ENCODE peak calls at places on chromosomes 5 and 9, in seven cellular contexts. One of them, this sample, is unnamed.

GRCh38 chr5:156121234-156121633 is 205.7 kb upstream of the SGCD start:
- DNase-seq in IMR-90: peak
- DNase-seq in SJCRH30: peak
- DNase-seq in AG09309: peak
- DNase-seq in CD8-positive, alpha-beta T cell: no peak
- DNase-seq in tibial artery: no peak
- DNase-seq in left ventricle myocardium inferior: no peak
- DNase-seq in this sample: no peak

GRCh38 chr5:42250-42649 is 49.7 kb upstream of the PLEKHG4B start:
- DNase-seq in SJCRH30: peak
- DNase-seq in left ventricle myocardium inferior: no peak
- DNase-seq in tibial artery: no peak
- DNase-seq in IMR-90: peak
- DNase-seq in CD8-positive, alpha-beta T cell: no peak
- DNase-seq in AG09309: no peak
- DNase-seq in this sample: no peak

GRCh38 chr9:75866273-75866871 is 24.1 kb upstream of the PCSK5 start:
- DNase-seq in tibial artery: peak
- DNase-seq in AG09309: no peak
- DNase-seq in left ventricle myocardium inferior: no peak
- DNase-seq in SJCRH30: peak
- DNase-seq in CD8-positive, alpha-beta T cell: peak
- DNase-seq in IMR-90: peak
- DNase-seq in this sample: no peak

GRCh38 chr9:14846871-14847311 is 63.3 kb downstream of the FREM1 start:
- DNase-seq in AG09309: no peak
- DNase-seq in CD8-positive, alpha-beta T cell: peak
- DNase-seq in IMR-90: peak
- DNase-seq in left ventricle myocardium inferior: peak
- DNase-seq in tibial artery: peak
- DNase-seq in SJCRH30: peak
- DNase-seq in this sample: no peak

GRCh38 chr5:109035470-109035869 is 287.8 kb downstream of the FER start:
- DNase-seq in SJCRH30: no peak
- DNase-seq in AG09309: no peak
- DNase-seq in left ventricle myocardium inferior: no peak
- DNase-seq in tibial artery: no peak
- DNase-seq in CD8-positive, alpha-beta T cell: no peak
- DNase-seq in IMR-90: peak
- DNase-seq in this sample: no peak

GRCh38 chr9:130973686-130974281 is 34.7 kb upstream of the FIBCD1 start:
- DNase-seq in tibial artery: no peak
- DNase-seq in CD8-positive, alpha-beta T cell: no peak
- DNase-seq in left ventricle myocardium inferior: no peak
- DNase-seq in SJCRH30: no peak
- DNase-seq in IMR-90: no peak
- DNase-seq in AG09309: no peak
- DNase-seq in this sample: no peak

GRCh38 chr5:43429706-43430105 is 17.5 kb upstream of the CCL28 start:
- DNase-seq in SJCRH30: no peak
- DNase-seq in left ventricle myocardium inferior: no peak
- DNase-seq in AG09309: no peak
- DNase-seq in tibial artery: no peak
- DNase-seq in CD8-positive, alpha-beta T cell: no peak
- DNase-seq in IMR-90: no peak
- DNase-seq in this sample: no peak

GRCh38 chr9:91130796-91131318 is 230.9 kb downstream of the AUH start:
- DNase-seq in IMR-90: peak
- DNase-seq in AG09309: no peak
- DNase-seq in tibial artery: no peak
- DNase-seq in left ventricle myocardium inferior: no peak
- DNase-seq in CD8-positive, alpha-beta T cell: no peak
- DNase-seq in SJCRH30: no peak
- DNase-seq in this sample: no peak

GRCh38 chr5:88203977-88204735 is 64.5 kb downstream of the TMEM161B start:
- DNase-seq in tibial artery: no peak
- DNase-seq in IMR-90: peak
- DNase-seq in CD8-positive, alpha-beta T cell: peak
- DNase-seq in SJCRH30: no peak
- DNase-seq in left ventricle myocardium inferior: no peak
- DNase-seq in AG09309: no peak
- DNase-seq in this sample: no peak

GRCh38 chr9:4684820-4685219 is 5.5 kb downstream of the CDC37L1 start:
- DNase-seq in tibial artery: no peak
- DNase-seq in AG09309: no peak
- DNase-seq in IMR-90: no peak
- DNase-seq in left ventricle myocardium inferior: no peak
- DNase-seq in SJCRH30: no peak
- DNase-seq in CD8-positive, alpha-beta T cell: no peak
- DNase-seq in this sample: no peak
- H3K4me3 ChIP-seq in tibial artery: no peak
- H3K4me3 ChIP-seq in AG09309: no peak
- H3K4me3 ChIP-seq in IMR-90: no peak
- H3K4me3 ChIP-seq in left ventricle myocardium inferior: no peak
- H3K4me3 ChIP-seq in SJCRH30: no peak
- H3K4me3 ChIP-seq in CD8-positive, alpha-beta T cell: no peak
- H3K4me3 ChIP-seq in this sample: no peak

GRCh38 chr5:139344177-139344576 is 2.5 kb downstream of the PAIP2 start:
- DNase-seq in tibial artery: no peak
- DNase-seq in IMR-90: no peak
- DNase-seq in left ventricle myocardium inferior: no peak
- DNase-seq in CD8-positive, alpha-beta T cell: no peak
- DNase-seq in SJCRH30: no peak
- DNase-seq in AG09309: no peak
- DNase-seq in this sample: no peak
- H3K4me3 ChIP-seq in tibial artery: no peak
- H3K4me3 ChIP-seq in IMR-90: no peak
- H3K4me3 ChIP-seq in left ventricle myocardium inferior: no peak
- H3K4me3 ChIP-seq in CD8-positive, alpha-beta T cell: no peak
- H3K4me3 ChIP-seq in SJCRH30: no peak
- H3K4me3 ChIP-seq in AG09309: no peak
- H3K4me3 ChIP-seq in this sample: no peak

GRCh38 chr9:89465726-89466308 is 32.1 kb downstream of the SEMA4D start:
- DNase-seq in AG09309: no peak
- DNase-seq in IMR-90: no peak
- DNase-seq in tibial artery: no peak
- DNase-seq in CD8-positive, alpha-beta T cell: no peak
- DNase-seq in SJCRH30: no peak
- DNase-seq in left ventricle myocardium inferior: no peak
- DNase-seq in this sample: no peak

GRCh38 chr9:89464991-89465390 is 32.9 kb downstream of the SEMA4D start:
- DNase-seq in tibial artery: no peak
- DNase-seq in SJCRH30: no peak
- DNase-seq in CD8-positive, alpha-beta T cell: no peak
- DNase-seq in AG09309: no peak
- DNase-seq in IMR-90: no peak
- DNase-seq in left ventricle myocardium inferior: no peak
- DNase-seq in this sample: no peak

GRCh38 chr9:89466451-89467277 is 31.2 kb downstream of the SEMA4D start:
- DNase-seq in AG09309: no peak
- DNase-seq in tibial artery: no peak
- DNase-seq in IMR-90: no peak
- DNase-seq in CD8-positive, alpha-beta T cell: peak
- DNase-seq in SJCRH30: no peak
- DNase-seq in left ventricle myocardium inferior: no peak
- DNase-seq in this sample: peak

GRCh38 chr9:89462817-89463216 is 35.1 kb downstream of the SEMA4D start:
- DNase-seq in tibial artery: no peak
- DNase-seq in CD8-positive, alpha-beta T cell: no peak
- DNase-seq in SJCRH30: no peak
- DNase-seq in left ventricle myocardium inferior: no peak
- DNase-seq in AG09309: no peak
- DNase-seq in IMR-90: no peak
- DNase-seq in this sample: no peak

DNA sequence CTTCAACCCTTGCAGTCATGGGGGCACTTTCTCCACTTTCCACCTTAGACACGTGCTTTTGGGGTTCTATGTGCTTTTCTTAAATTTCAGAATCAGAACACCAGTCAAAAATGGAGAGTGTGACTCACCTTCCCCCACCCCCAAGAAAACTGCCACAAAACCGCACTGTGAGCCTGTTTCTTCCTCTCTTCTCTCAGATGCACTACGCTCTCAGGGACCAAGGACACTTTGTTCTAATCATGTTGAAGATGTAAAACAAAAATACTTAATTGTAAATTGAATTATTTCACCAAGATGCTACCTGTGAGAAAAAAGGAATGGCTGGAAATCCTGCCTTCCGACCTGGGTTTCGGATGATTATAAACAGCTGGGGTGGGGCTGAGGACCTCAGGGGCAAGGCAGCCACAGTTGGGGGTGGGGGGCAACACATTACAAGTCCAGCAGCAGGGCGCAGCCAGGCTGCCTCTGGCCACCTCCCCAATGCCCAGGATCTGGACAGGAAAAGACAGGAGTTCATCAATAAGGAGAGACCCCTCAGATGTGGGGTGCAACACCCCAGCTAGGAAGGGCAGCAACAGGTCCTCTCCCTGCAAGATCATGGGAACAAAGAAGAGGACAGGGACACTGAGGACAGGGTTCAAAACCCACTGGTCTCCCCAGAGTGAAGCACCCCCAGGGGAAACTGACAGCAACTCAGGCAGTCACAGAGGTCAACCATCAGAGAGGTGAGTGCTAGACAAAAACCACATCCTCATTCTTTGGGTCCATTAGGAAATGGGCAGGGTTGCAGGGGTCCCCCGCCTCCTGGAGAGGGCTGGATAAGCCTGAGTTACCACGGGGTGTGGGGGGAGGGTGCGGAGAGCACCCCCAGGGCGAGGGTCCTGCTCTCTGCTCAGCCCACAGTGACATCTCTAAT is 33.7 kb downstream of the SEMA4D start:
- DNase-seq in SJCRH30: no peak
- DNase-seq in IMR-90: no peak
- DNase-seq in AG09309: no peak
- DNase-seq in CD8-positive, alpha-beta T cell: peak
- DNase-seq in tibial artery: no peak
- DNase-seq in left ventricle myocardium inferior: no peak
- DNase-seq in this sample: no peak
- H3K4me3 ChIP-seq in SJCRH30: no peak
- H3K4me3 ChIP-seq in IMR-90: no peak
- H3K4me3 ChIP-seq in AG09309: no peak
- H3K4me3 ChIP-seq in CD8-positive, alpha-beta T cell: peak
- H3K4me3 ChIP-seq in tibial artery: no peak
- H3K4me3 ChIP-seq in left ventricle myocardium inferior: no peak
- H3K4me3 ChIP-seq in this sample: no peak

DNA sequence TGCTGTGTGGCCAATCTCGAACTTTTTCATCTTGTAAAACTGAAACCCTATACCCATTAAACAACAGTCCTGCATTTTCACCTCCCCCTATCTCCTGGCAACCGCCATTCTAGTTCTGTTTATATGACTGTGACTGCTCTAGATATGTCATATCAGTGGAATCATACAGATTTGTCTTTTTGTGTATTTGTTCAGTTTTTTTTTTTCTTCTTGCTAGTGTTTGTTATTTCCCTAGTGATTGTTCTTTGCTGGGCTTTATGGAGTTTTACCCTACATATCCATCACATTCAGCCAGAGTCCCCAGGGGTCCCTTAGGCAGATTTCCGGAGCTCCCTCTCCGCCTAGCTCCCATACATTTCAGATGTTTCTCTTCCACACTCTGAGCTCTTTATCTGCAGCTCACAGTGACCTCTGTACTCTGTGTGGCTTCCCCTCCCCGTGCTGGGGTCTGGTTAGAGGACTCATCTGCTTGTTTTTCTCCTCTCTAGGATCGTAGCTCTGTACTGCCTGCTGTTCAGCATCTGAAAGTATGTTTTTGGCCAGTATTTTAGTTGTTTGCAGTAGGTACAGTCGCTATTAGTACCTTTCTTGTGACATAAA is 25.1 kb upstream of the CARTPT start:
- DNase-seq in AG09309: no peak
- DNase-seq in IMR-90: no peak
- DNase-seq in CD8-positive, alpha-beta T cell: no peak
- DNase-seq in left ventricle myocardium inferior: no peak
- DNase-seq in tibial artery: no peak
- DNase-seq in SJCRH30: peak
- DNase-seq in this sample: no peak
- H3K4me3 ChIP-seq in AG09309: no peak
- H3K4me3 ChIP-seq in IMR-90: no peak
- H3K4me3 ChIP-seq in CD8-positive, alpha-beta T cell: no peak
- H3K4me3 ChIP-seq in left ventricle myocardium inferior: no peak
- H3K4me3 ChIP-seq in tibial artery: no peak
- H3K4me3 ChIP-seq in SJCRH30: peak
- H3K4me3 ChIP-seq in this sample: no peak

GRCh38 chr5:110053824-110054223 is 364.1 kb downstream of the MAN2A1 start:
- DNase-seq in CD8-positive, alpha-beta T cell: no peak
- DNase-seq in IMR-90: no peak
- DNase-seq in left ventricle myocardium inferior: no peak
- DNase-seq in AG09309: no peak
- DNase-seq in SJCRH30: no peak
- DNase-seq in tibial artery: no peak
- DNase-seq in this sample: no peak
- H3K4me3 ChIP-seq in CD8-positive, alpha-beta T cell: no peak
- H3K4me3 ChIP-seq in IMR-90: no peak
- H3K4me3 ChIP-seq in left ventricle myocardium inferior: no peak
- H3K4me3 ChIP-seq in AG09309: no peak
- H3K4me3 ChIP-seq in SJCRH30: no peak
- H3K4me3 ChIP-seq in tibial artery: no peak
- H3K4me3 ChIP-seq in this sample: no peak

GRCh38 chr5:122183098-122183794 is 53.9 kb downstream of the ZNF474 start:
- DNase-seq in AG09309: peak
- DNase-seq in SJCRH30: no peak
- DNase-seq in CD8-positive, alpha-beta T cell: no peak
- DNase-seq in tibial artery: peak
- DNase-seq in IMR-90: peak
- DNase-seq in left ventricle myocardium inferior: peak
- DNase-seq in this sample: peak
- H3K4me3 ChIP-seq in AG09309: no peak
- H3K4me3 ChIP-seq in SJCRH30: no peak
- H3K4me3 ChIP-seq in CD8-positive, alpha-beta T cell: no peak
- H3K4me3 ChIP-seq in tibial artery: no peak
- H3K4me3 ChIP-seq in IMR-90: no peak
- H3K4me3 ChIP-seq in left ventricle myocardium inferior: no peak
- H3K4me3 ChIP-seq in this sample: no peak

GRCh38 chr5:10684303-10685086 is 76.5 kb downstream of the DAP start:
- DNase-seq in tibial artery: no peak
- DNase-seq in IMR-90: no peak
- DNase-seq in SJCRH30: no peak
- DNase-seq in AG09309: no peak
- DNase-seq in CD8-positive, alpha-beta T cell: no peak
- DNase-seq in left ventricle myocardium inferior: no peak
- DNase-seq in this sample: no peak
- H3K4me3 ChIP-seq in tibial artery: no peak
- H3K4me3 ChIP-seq in IMR-90: no peak
- H3K4me3 ChIP-seq in SJCRH30: no peak
- H3K4me3 ChIP-seq in AG09309: no peak
- H3K4me3 ChIP-seq in CD8-positive, alpha-beta T cell: no peak
- H3K4me3 ChIP-seq in left ventricle myocardium inferior: no peak
- H3K4me3 ChIP-seq in this sample: no peak

This sample was measured in epithelial cell of proximal tubule.